ENCODE peak calls at places on chromosomes 4 and X, in ten cellular contexts. N is uterus, P is PC-3, C is sigmoid colon, F is aorta, E is heart left ventricle, W is upper lobe of right lung, Q is GM12878, H is fibroblast of lung, I is mesendoderm. X is an unnamed sample. For H3K36me3, the result is how much of the 10 kb centered on the place peaks cover.

GRCh38 chrX:111823068-111823467 is 52.9 kb upstream of the TRPC5OS start:
- DNase-seq in N (no peak), P (peak), C (no peak), F (no peak), E (no peak), W (no peak), Q (no peak), H (no peak), I (peak), X (peak)

GRCh38 chr4:160375746-160376452 is 1273.0 kb downstream of the RAPGEF2 start:
- DNase-seq in N (no peak), P (peak), C (no peak), F (no peak), E (no peak), W (no peak), Q (no peak), H (no peak), I (no peak), X (no peak)

GRCh38 chr4:149409186-149410056 is 406.2 kb downstream of the IQCM start:
- DNase-seq in N (no peak), P (peak), C (no peak), F (peak), E (peak), W (no peak), Q (no peak), H (peak), I (no peak), X (no peak)

GRCh38 chr4:54371211-54371610 is 142.1 kb downstream of the PDGFRA start:
- DNase-seq in N (no peak), P (peak), C (no peak), F (no peak), E (no peak), W (no peak), Q (no peak), H (no peak), I (no peak), X (no peak)

GRCh38 chr4:150863456-150863855 is 151.6 kb downstream of the LRBA start:
- DNase-seq in N (no peak), P (no peak), C (no peak), F (no peak), E (no peak), W (no peak), Q (no peak), H (no peak), I (no peak), X (no peak)

GRCh38 chr4:78669453-78669852 is 106.7 kb upstream of the BMP2K start:
- DNase-seq in N (no peak), P (peak), C (no peak), F (no peak), E (no peak), W (no peak), Q (no peak), H (no peak), I (peak), X (no peak)

GRCh38 chrX:31099536-31100090 is 27.8 kb upstream of the FTHL17 start:
- DNase-seq in N (no peak), P (no peak), C (no peak), F (no peak), E (no peak), W (no peak), Q (peak), H (no peak), I (peak), X (no peak)

GRCh38 chr4:16819652-16820051 is 78.8 kb downstream of the LDB2 start:
- DNase-seq in N (no peak), P (no peak), C (no peak), F (no peak), E (no peak), W (no peak), Q (no peak), H (no peak), I (no peak), X (no peak)

GRCh38 chr4:169270810-169271691 is at the start of gene SH3RF1:
- DNase-seq in N (peak), P (peak), C (peak), F (peak), E (peak), W (peak), Q (no peak), H (peak), I (peak), X (peak)

GRCh38 chr4:110193822-110194761 is 4.3 kb downstream of the ELOVL6 start:
- DNase-seq in N (peak), P (peak), C (peak), F (no peak), E (peak), W (peak), Q (peak), H (peak), I (peak), X (peak)

GRCh38 chr4:876780-877179 is 50.9 kb upstream of the CPLX1 start:
- DNase-seq in N (no peak), P (no peak), C (no peak), F (no peak), E (no peak), W (no peak), Q (no peak), H (no peak), I (peak), X (peak)
- H3K36me3 ChIP-seq in N (under half), P (under half), C (under half), F (under half), E (half or more), W (half or more), Q (under half), H (under half), I (under half), X (under half)

DNA sequence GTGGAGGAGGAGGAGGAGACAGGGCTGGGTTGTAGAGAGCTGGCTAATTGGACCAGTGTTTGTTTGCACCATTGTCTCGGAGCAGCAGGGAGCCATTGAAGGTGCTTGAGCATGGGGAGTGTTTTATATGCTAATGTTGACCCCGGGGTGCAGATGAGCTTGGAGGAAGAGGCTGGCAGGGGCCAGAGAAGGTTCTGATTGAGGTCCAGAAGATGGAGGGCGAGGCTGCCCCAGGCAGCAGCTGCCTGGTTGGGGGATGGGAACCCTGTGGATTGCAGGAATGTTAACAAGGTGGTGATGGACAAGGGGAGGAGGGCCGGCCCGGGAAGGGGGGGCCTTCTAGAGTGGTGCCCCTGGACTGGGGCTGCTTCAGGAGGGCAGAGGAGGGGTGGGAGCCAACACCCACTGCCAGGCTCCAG is 18.0 kb downstream of the DOK7 start:
- DNase-seq in N (no peak), P (no peak), C (no peak), F (no peak), E (no peak), W (no peak), Q (no peak), H (no peak), I (peak), X (peak)
- H3K4me3 ChIP-seq in N (no peak), P (no peak), C (no peak), F (no peak), E (no peak), W (no peak), Q (no peak), H (no peak), I (no peak), X (peak)

GRCh38 chr4:1336079-1336478 is 10.9 kb upstream of the UVSSA start:
- DNase-seq in N (no peak), P (no peak), C (no peak), F (no peak), E (no peak), W (no peak), Q (no peak), H (peak), I (no peak), X (no peak)
- H3K36me3 ChIP-seq in N (under half), P (under half), C (under half), F (under half), E (half or more), W (half or more), Q (under half), H (under half), I (under half), X (half or more)

DNA sequence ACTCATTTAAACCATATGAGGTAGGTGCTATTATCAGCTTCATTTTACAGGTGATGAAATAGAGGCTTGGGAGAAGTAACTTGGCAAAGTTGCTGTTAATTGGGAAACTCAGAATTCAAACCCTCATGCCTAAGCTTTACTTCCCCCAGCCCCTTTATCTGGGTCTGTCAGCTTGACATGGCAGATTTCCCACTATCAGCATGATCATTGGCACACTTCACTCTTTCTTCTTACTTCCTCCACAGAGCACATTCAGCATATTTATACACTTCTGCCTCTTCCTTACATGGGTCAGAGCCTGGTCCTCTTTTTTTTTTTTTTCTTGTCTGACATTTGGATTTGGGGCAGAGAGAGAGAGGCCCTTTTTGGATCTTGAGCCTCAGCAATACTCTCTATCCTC is 56.5 kb upstream of the ARX start:
- DNase-seq in N (no peak), P (no peak), C (no peak), F (no peak), E (no peak), W (no peak), Q (no peak), H (no peak), I (no peak), X (no peak)
- H3K4me3 ChIP-seq in N (no peak), P (no peak), C (no peak), F (no peak), E (no peak), W (no peak), Q (no peak), H (no peak), I (no peak), X (no peak)

GRCh38 chr4:1814453-1814852 is 21.4 kb downstream of the FGFR3 start:
- DNase-seq in N (no peak), P (no peak), C (no peak), F (no peak), E (no peak), W (no peak), Q (no peak), H (no peak), I (no peak), X (no peak)

GRCh38 chr4:1813231-1813630 is 20.1 kb downstream of the FGFR3 start:
- DNase-seq in N (no peak), P (no peak), C (no peak), F (no peak), E (no peak), W (no peak), Q (no peak), H (no peak), I (no peak), X (no peak)

GRCh38 chr4:1812720-1813119 is 19.6 kb downstream of the FGFR3 start:
- DNase-seq in N (no peak), P (no peak), C (no peak), F (no peak), E (no peak), W (no peak), Q (no peak), H (no peak), I (no peak), X (no peak)

GRCh38 chr4:1815096-1815996 is 22.3 kb downstream of the FGFR3 start:
- DNase-seq in N (no peak), P (no peak), C (no peak), F (peak), E (no peak), W (no peak), Q (no peak), H (no peak), I (no peak), X (no peak)

GRCh38 chr4:1813915-1814314 is 20.8 kb downstream of the FGFR3 start:
- DNase-seq in N (no peak), P (no peak), C (no peak), F (no peak), E (no peak), W (no peak), Q (no peak), H (no peak), I (no peak), X (no peak)
- H3K36me3 ChIP-seq in N (under half), P (under half), C (under half), F (under half), E (half or more), W (half or more), Q (under half), H (under half), I (under half), X (under half)

GRCh38 chr4:95537181-95537580 is 11.6 kb downstream of the UNC5C start:
- DNase-seq in N (no peak), P (no peak), C (no peak), F (no peak), E (no peak), W (no peak), Q (no peak), H (peak), I (no peak), X (no peak)
- H3K4me3 ChIP-seq in N (no peak), P (no peak), C (no peak), F (no peak), E (peak), W (peak), Q (no peak), H (no peak), I (no peak), X (no peak)

DNA sequence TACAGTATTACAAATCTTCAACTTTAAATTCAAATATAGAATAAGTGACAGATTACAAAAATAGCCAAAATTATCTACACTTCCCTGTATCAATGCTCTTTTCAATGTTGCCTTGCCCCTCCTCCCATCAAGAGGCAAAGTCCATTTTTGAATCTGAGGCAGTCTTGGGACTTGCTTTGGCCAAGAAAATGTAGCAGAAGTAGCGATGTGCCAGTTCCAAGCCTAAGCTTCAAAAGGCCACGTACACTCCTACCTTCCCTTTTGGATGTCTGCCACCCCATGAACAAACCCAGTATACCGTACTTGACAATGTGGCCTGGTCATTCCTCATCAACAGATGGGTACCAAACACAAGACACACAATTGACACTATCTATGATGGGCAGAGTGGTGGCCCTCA is 24.1 kb downstream of the SEC24D start:
- DNase-seq in N (no peak), P (no peak), C (no peak), F (no peak), E (no peak), W (no peak), Q (no peak), H (no peak), I (no peak), X (no peak)
- H3K36me3 ChIP-seq in N (under half), P (under half), C (under half), F (under half), E (half or more), W (half or more), Q (under half), H (under half), I (under half), X (half or more)

DNA sequence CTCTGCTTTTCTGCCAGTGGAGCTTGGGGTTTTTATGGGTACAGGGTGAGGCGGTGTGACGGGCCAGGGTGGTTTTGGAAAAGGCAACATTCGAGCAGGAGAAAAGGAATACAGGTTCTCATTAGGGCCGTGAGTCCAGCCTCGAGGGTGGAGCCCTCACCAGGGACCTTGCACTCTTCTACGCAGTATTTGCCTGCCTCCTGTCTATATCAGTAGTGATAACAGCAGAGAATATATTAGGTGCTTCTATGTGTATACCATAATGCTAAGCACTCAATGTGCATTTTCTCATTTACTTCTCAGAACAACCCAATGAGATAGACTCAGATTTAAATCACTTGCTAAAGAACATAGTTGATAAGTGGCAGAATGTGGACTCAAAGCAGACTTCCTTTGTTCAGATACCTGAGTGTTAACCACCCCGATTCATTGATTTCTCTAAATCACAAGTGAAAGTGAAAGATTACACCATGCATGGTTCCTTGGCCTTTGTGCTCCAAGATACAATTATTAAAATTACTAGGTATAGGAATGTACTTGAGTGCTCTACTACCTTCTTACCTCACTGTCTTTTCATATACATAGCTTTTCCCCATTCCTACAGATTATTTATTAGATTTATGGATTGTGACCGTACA is 404.0 kb downstream of the PCDH7 start:
- DNase-seq in N (no peak), P (no peak), C (no peak), F (no peak), E (no peak), W (no peak), Q (no peak), H (no peak), I (no peak), X (no peak)
- H3K4me3 ChIP-seq in N (no peak), P (no peak), C (no peak), F (no peak), E (no peak), W (no peak), Q (no peak), H (no peak), I (no peak), X (no peak)

X was measured in endodermal cell.